ENCODE peak calls at places on chromosomes 2 and 18, in seven cellular contexts. One of them, this sample, is unnamed.
A peak's percentile ranks its signal among the peaks of the same experiment; 100 is the strongest.

GRCh38 chr18:23053756-23054457 is 81.4 kb upstream of the CABLES1 start:
- DNase-seq in right cardiac atrium: peak; percentile 61
- DNase-seq in tibial artery: peak; percentile 63
- DNase-seq in left ventricle myocardium inferior: no peak
- DNase-seq in heart left ventricle: no peak
- DNase-seq in Peyer's patch: no peak
- DNase-seq in testis: no peak
- DNase-seq in this sample: no peak

GRCh38 chr18:79736230-79736629 is 56.6 kb downstream of the CTDP1 start:
- DNase-seq in right cardiac atrium: no peak
- DNase-seq in tibial artery: no peak
- DNase-seq in left ventricle myocardium inferior: peak; percentile 9
- DNase-seq in heart left ventricle: peak; percentile 12
- DNase-seq in Peyer's patch: no peak
- DNase-seq in testis: no peak
- DNase-seq in this sample: no peak

GRCh38 chr2:195646424-195646823 is 10.6 kb upstream of the SLC39A10 start:
- DNase-seq in right cardiac atrium: no peak
- DNase-seq in tibial artery: no peak
- DNase-seq in left ventricle myocardium inferior: no peak
- DNase-seq in heart left ventricle: no peak
- DNase-seq in Peyer's patch: no peak
- DNase-seq in testis: no peak
- DNase-seq in this sample: no peak

GRCh38 chr18:73691118-73691517 is 456.5 kb downstream of the FBXO15 start:
- DNase-seq in right cardiac atrium: no peak
- DNase-seq in tibial artery: no peak
- DNase-seq in left ventricle myocardium inferior: no peak
- DNase-seq in heart left ventricle: no peak
- DNase-seq in Peyer's patch: no peak
- DNase-seq in testis: no peak
- DNase-seq in this sample: no peak

GRCh38 chr18:12843420-12844346 is 40.4 kb downstream of the PTPN2 start:
- DNase-seq in right cardiac atrium: no peak
- DNase-seq in tibial artery: no peak
- DNase-seq in left ventricle myocardium inferior: no peak
- DNase-seq in heart left ventricle: no peak
- DNase-seq in Peyer's patch: no peak
- DNase-seq in testis: no peak
- DNase-seq in this sample: no peak

GRCh38 chr2:109711230-109712125 is 82.6 kb upstream of the RGPD5 start:
- DNase-seq in right cardiac atrium: no peak
- DNase-seq in tibial artery: peak; percentile 48
- DNase-seq in left ventricle myocardium inferior: no peak
- DNase-seq in heart left ventricle: no peak
- DNase-seq in Peyer's patch: no peak
- DNase-seq in testis: no peak
- DNase-seq in this sample: no peak

GRCh38 chr2:173205375-173205774 is 129.7 kb downstream of the MAP3K20 start:
- DNase-seq in right cardiac atrium: peak; percentile 92
- DNase-seq in tibial artery: peak; percentile 95
- DNase-seq in left ventricle myocardium inferior: peak; percentile 75
- DNase-seq in heart left ventricle: peak; percentile 87
- DNase-seq in Peyer's patch: no peak
- DNase-seq in testis: peak; percentile 88
- DNase-seq in this sample: no peak

GRCh38 chr2:111975053-111975552 is 76.7 kb downstream of the MERTK start:
- DNase-seq in right cardiac atrium: no peak
- DNase-seq in tibial artery: peak; percentile 75
- DNase-seq in left ventricle myocardium inferior: no peak
- DNase-seq in heart left ventricle: no peak
- DNase-seq in Peyer's patch: no peak
- DNase-seq in testis: no peak
- DNase-seq in this sample: no peak

GRCh38 chr2:22795467-22795866 is 589.5 kb upstream of the KLHL29 start:
- DNase-seq in right cardiac atrium: no peak
- DNase-seq in tibial artery: no peak
- DNase-seq in left ventricle myocardium inferior: no peak
- DNase-seq in heart left ventricle: no peak
- DNase-seq in Peyer's patch: no peak
- DNase-seq in testis: no peak
- DNase-seq in this sample: no peak
- H3K9me3 ChIP-seq in right cardiac atrium: no peaks in the 10 kb centered on the region
- H3K9me3 ChIP-seq in tibial artery: no peaks in the 10 kb centered on the region
- H3K9me3 ChIP-seq in left ventricle myocardium inferior: no peaks in the 10 kb centered on the region
- H3K9me3 ChIP-seq in heart left ventricle: no peaks in the 10 kb centered on the region
- H3K9me3 ChIP-seq in Peyer's patch: no peaks in the 10 kb centered on the region
- H3K9me3 ChIP-seq in testis: no peaks in the 10 kb centered on the region
- H3K9me3 ChIP-seq in this sample: no peaks in the 10 kb centered on the region

GRCh38 chr18:72588339-72588738 is 44.2 kb upstream of the CBLN2 start:
- DNase-seq in right cardiac atrium: no peak
- DNase-seq in tibial artery: no peak
- DNase-seq in left ventricle myocardium inferior: no peak
- DNase-seq in heart left ventricle: no peak
- DNase-seq in Peyer's patch: no peak
- DNase-seq in testis: no peak
- DNase-seq in this sample: no peak
- H3K9me3 ChIP-seq in right cardiac atrium: peaks cover 1% of the 10 kb centered on the region
- H3K9me3 ChIP-seq in tibial artery: no peaks in the 10 kb centered on the region
- H3K9me3 ChIP-seq in left ventricle myocardium inferior: peaks cover 2% of the 10 kb centered on the region
- H3K9me3 ChIP-seq in heart left ventricle: no peaks in the 10 kb centered on the region
- H3K9me3 ChIP-seq in Peyer's patch: no peaks in the 10 kb centered on the region
- H3K9me3 ChIP-seq in testis: no peaks in the 10 kb centered on the region
- H3K9me3 ChIP-seq in this sample: no peaks in the 10 kb centered on the region

DNA sequence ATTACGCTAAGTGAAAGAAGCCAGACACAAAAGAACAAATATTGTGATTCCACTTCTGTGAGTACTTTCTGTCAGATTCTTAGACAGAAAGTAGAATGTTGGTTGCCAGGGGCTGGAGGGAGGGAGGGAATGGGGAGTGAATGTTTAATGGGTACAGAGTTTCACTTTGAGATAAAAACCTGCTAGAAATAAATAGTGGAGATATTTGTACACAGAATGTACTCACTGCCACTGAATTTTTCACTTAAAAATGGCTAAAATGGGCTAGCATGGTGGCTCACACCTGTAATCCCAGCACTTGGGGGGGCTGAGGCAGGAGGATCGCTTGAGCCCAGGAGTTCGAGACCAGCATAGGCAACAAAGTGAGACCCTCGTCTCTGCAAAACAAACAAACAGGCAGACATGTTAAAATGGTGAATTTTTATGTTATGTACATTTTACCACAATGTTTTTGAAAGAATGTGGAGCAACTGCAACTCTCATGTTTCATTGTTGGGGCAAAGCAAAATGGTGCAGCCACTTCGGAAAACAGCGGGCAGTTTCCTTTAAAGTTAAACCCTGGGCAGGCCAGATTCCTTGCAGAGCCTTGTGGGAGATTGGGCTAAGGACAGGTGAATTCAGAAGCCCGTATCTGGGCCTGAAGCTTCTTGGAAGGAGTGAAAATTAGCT is 103.3 kb upstream of the MYCN start:
- DNase-seq in right cardiac atrium: no peak
- DNase-seq in tibial artery: no peak
- DNase-seq in left ventricle myocardium inferior: no peak
- DNase-seq in heart left ventricle: no peak
- DNase-seq in Peyer's patch: no peak
- DNase-seq in testis: peak; percentile 23
- DNase-seq in this sample: no peak
- H3K9me3 ChIP-seq in right cardiac atrium: no peaks in the 10 kb centered on the region
- H3K9me3 ChIP-seq in tibial artery: no peaks in the 10 kb centered on the region
- H3K9me3 ChIP-seq in left ventricle myocardium inferior: peaks cover 4% of the 10 kb centered on the region
- H3K9me3 ChIP-seq in heart left ventricle: no peaks in the 10 kb centered on the region
- H3K9me3 ChIP-seq in Peyer's patch: no peaks in the 10 kb centered on the region
- H3K9me3 ChIP-seq in testis: no peaks in the 10 kb centered on the region
- H3K9me3 ChIP-seq in this sample: no peaks in the 10 kb centered on the region

GRCh38 chr2:125559186-125559585 is 1096.8 kb upstream of the GYPC start:
- DNase-seq in right cardiac atrium: no peak
- DNase-seq in tibial artery: no peak
- DNase-seq in left ventricle myocardium inferior: no peak
- DNase-seq in heart left ventricle: no peak
- DNase-seq in Peyer's patch: no peak
- DNase-seq in testis: no peak
- DNase-seq in this sample: no peak
- H3K9me3 ChIP-seq in right cardiac atrium: no peaks in the 10 kb centered on the region
- H3K9me3 ChIP-seq in tibial artery: no peaks in the 10 kb centered on the region
- H3K9me3 ChIP-seq in left ventricle myocardium inferior: no peaks in the 10 kb centered on the region
- H3K9me3 ChIP-seq in heart left ventricle: no peaks in the 10 kb centered on the region
- H3K9me3 ChIP-seq in Peyer's patch: no peaks in the 10 kb centered on the region
- H3K9me3 ChIP-seq in testis: no peaks in the 10 kb centered on the region
- H3K9me3 ChIP-seq in this sample: peaks cover 3% of the 10 kb centered on the region